ENCODE peak calls at places on chromosomes 4 and X, in seven cellular contexts. X is ovary, U is HCT116, V is testis, K is right lobe of liver, Q is adrenal gland, R is tibial nerve. Y is an unnamed sample.
A peak's percentile ranks its signal among the peaks of the same experiment; 100 is the strongest.

GRCh38 chr4:78156520-78156919 is 99.4 kb downstream of the FRAS1 start:
- DNase-seq in X (no peak), U (no peak), V (no peak), K (no peak), Q (no peak), R (no peak), Y (no peak)

GRCh38 chr4:76781698-76782595 is 116.0 kb downstream of the SOWAHB start:
- DNase-seq in X (no peak), U (peak; percentile 80), V (no peak), K (no peak), Q (no peak), R (no peak), Y (no peak)

GRCh38 chrX:1824855-1825254 is 210.0 kb downstream of the ASMT start:
- DNase-seq in X (no peak), U (no peak), V (no peak), K (no peak), Q (no peak), R (no peak), Y (no peak)

GRCh38 chr4:3045500-3045850 is 28.9 kb downstream of the HTT-AS start:
- DNase-seq in X (no peak), U (no peak), V (no peak), K (peak; percentile 70), Q (peak; percentile 50), R (peak; percentile 28), Y (peak; percentile 63)

GRCh38 chr4:26829018-26829417 is 31.6 kb upstream of the STIM2 start:
- DNase-seq in X (no peak), U (no peak), V (no peak), K (no peak), Q (no peak), R (no peak), Y (no peak)

GRCh38 chr4:55004831-55005230 is 120.6 kb downstream of the KDR start:
- DNase-seq in X (no peak), U (no peak), V (peak; percentile 38), K (no peak), Q (no peak), R (no peak), Y (no peak)

GRCh38 chrX:44071847-44072545 is 98.8 kb upstream of the NDP start:
- DNase-seq in X (no peak), U (peak; percentile 29), V (no peak), K (no peak), Q (no peak), R (no peak), Y (no peak)

GRCh38 chr4:102139132-102139573 is 206.1 kb downstream of the SLC39A8 start:
- DNase-seq in X (no peak), U (peak; percentile 23), V (no peak), K (no peak), Q (no peak), R (no peak), Y (no peak)

GRCh38 chrX:46456125-46456922 is 88.9 kb downstream of the ZNF674 start:
- DNase-seq in X (no peak), U (no peak), V (no peak), K (no peak), Q (no peak), R (no peak), Y (no peak)

GRCh38 chr4:159010563-159011260 is 92.2 kb upstream of the RAPGEF2 start:
- DNase-seq in X (peak; percentile 54), U (no peak), V (no peak), K (peak; percentile 72), Q (peak; percentile 65), R (peak; percentile 53), Y (peak; percentile 67)

GRCh38 chrX:104254442-104255115 is at the start of gene ESX1:
- DNase-seq in X (no peak), U (no peak), V (peak; percentile 46), K (no peak), Q (no peak), R (no peak), Y (no peak)

GRCh38 chrX:13430136-13430827 is 110.4 kb upstream of the ATXN3L start:
- DNase-seq in X (no peak), U (no peak), V (no peak), K (no peak), Q (no peak), R (no peak), Y (no peak)

GRCh38 chrX:139224953-139225665 is 305.4 kb upstream of the F9 start:
- DNase-seq in X (no peak), U (no peak), V (no peak), K (no peak), Q (no peak), R (no peak), Y (no peak)

GRCh38 chrX:71621644-71622346 is 3.5 kb upstream of the CXCR3 start:
- DNase-seq in X (no peak), U (no peak), V (no peak), K (no peak), Q (no peak), R (no peak), Y (peak; percentile 47)

GRCh38 chrX:7054219-7055206 is 93.0 kb upstream of the STS start:
- DNase-seq in X (no peak), U (no peak), V (no peak), K (no peak), Q (no peak), R (no peak), Y (no peak)

GRCh38 chrX:71148278-71148663 is 3.6 kb downstream of the NLGN3 start:
- DNase-seq in X (no peak), U (no peak), V (no peak), K (no peak), Q (no peak), R (no peak), Y (no peak)

GRCh38 chrX:130111220-130111934 is 1.1 kb upstream of the ELF4 start:
- DNase-seq in X (no peak), U (no peak), V (no peak), K (no peak), Q (no peak), R (no peak), Y (no peak)

GRCh38 chrX:130114141-130114561 is 3.9 kb upstream of the ELF4 start:
- DNase-seq in X (no peak), U (no peak), V (no peak), K (no peak), Q (no peak), R (no peak), Y (no peak)

GRCh38 chrX:130110379-130111219 is at the start of gene ELF4:
- DNase-seq in X (peak; percentile 48), U (no peak), V (no peak), K (peak; percentile 51), Q (no peak), R (no peak), Y (peak; percentile 65)

GRCh38 chrX:130109429-130110378 is 593 bp downstream of the ELF4 start:
- DNase-seq in X (peak; percentile 43), U (no peak), V (no peak), K (no peak), Q (no peak), R (no peak), Y (no peak)

DNA sequence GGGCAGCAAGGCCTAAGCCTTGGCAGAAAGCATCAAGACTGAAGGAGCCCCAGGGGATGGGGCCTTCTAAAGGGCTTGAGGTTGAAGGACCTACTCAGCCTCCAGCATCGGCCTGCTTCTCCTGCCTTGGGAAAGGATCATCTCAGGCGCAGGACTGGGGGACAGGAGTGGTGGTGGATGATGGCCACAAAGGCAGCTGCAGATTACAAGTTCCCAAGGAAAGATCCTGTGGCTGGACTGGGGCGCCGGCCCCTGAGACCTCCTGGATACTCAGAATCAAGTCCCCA is 1.6 kb upstream of the ELF4 start:
- DNase-seq in X (no peak), U (no peak), V (no peak), K (no peak), Q (no peak), R (no peak), Y (no peak)
- H3K4me3 ChIP-seq in X (no peak overlapping the region), U (peak overlapping the region; percentile 41), V (no peak overlapping the region), K (no peak overlapping the region), Q (no peak overlapping the region), R (no peak overlapping the region), Y (no peak overlapping the region)

GRCh38 chr4:140152015-140152703 is 1.8 kb downstream of the MAML3 start:
- DNase-seq in X (peak; percentile 84), U (peak; percentile 46), V (peak; percentile 82), K (peak; percentile 86), Q (peak; percentile 80), R (peak; percentile 27), Y (peak; percentile 83)

GRCh38 chr4:140150636-140150885 is 3.4 kb downstream of the MAML3 start:
- DNase-seq in X (peak; percentile 86), U (no peak), V (peak; percentile 91), K (no peak), Q (peak; percentile 92), R (peak; percentile 75), Y (peak; percentile 88)

GRCh38 chr4:140152760-140153418 is 1.1 kb downstream of the MAML3 start:
- DNase-seq in X (peak; percentile 70), U (no peak), V (peak; percentile 50), K (peak; percentile 71), Q (peak; percentile 71), R (peak; percentile 28), Y (peak; percentile 61)

GRCh38 chr4:140150886-140151699 is 2.9 kb downstream of the MAML3 start:
- DNase-seq in X (peak; percentile 93), U (peak; percentile 79), V (peak; percentile 91), K (peak; percentile 92), Q (peak; percentile 96), R (peak; percentile 78), Y (peak; percentile 87)

DNA sequence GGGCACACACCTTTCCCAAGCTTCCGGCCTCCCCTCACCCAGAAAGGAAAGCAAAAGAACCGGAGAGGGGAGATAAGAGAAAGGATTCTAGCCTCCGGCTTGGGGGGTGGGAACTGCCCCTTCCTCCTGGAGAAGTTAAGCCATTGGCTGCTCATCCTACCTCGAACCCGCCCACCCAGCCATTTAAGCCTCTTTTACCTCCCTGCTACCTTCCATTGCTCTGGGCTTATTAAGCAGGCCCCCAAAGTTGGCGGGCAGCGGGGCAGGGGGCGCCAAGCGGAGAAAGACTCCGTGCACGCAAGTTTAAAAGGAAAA is 2.3 kb downstream of the MAML3 start:
- DNase-seq in X (peak; percentile 87), U (peak; percentile 75), V (peak; percentile 94), K (peak; percentile 86), Q (peak; percentile 93), R (peak; percentile 51), Y (peak; percentile 84)
- TF ChIP-seq POLR2A in X (peak; percentile 15), U (no peak), V (no peak), K (peak; percentile 22), Q (no peak), R (no peak), Y (no peak)

GRCh38 chr4:152398060-152398459 is 137.8 kb downstream of the FBXW7 start:
- DNase-seq in X (no peak), U (no peak), V (no peak), K (no peak), Q (no peak), R (no peak), Y (no peak)
- TF ChIP-seq CTCF in X (no peak), U (peak; percentile 40), V (no peak), K (peak; percentile 28), Q (no peak), R (no peak), Y (peak; percentile 24)

DNA sequence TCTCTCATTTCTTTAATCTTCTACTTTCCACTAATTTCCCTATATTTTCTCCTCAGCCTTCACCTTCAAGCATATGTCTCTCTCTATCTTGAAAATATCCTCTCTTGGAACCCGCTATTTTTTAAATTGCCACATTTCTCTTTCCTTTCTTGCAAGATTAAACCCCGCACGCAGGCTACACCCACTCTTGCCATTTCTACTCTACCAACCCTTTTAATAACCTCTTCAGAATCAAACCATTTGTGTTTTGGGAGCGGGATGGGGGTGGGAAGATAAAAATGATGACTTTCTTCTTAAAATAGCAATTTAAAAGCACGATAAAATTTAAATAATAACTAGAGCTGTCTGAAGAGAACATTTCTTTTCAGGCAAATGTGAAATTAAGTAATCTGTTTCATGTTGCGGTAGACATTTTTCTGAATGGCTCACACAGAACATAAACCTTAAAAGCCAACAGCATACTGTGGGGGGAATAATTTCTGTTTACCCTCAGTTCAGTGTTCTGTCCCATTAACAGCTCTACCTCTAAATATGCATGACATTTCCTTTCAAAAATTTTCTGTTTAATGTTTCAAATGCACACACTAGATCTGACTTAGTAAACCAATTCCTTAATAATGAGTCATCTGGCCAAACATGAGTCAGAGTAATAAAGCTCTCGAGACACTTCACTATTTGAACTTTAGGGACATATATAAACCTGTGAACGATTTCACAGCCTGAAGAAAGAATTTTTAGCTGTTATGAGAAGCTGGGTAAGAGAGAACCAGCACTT is 20.5 kb downstream of the ARSJ start:
- DNase-seq in X (no peak), U (peak; percentile 90), V (no peak), K (no peak), Q (no peak), R (no peak), Y (no peak)
- H3K4me3 ChIP-seq in X (no peak overlapping the region), U (peak overlapping the region; percentile 17), V (no peak overlapping the region), K (no peak overlapping the region), Q (no peak overlapping the region), R (peak overlapping the region; percentile 15), Y (no peak overlapping the region)